ENCODE peak calls at places on chromosomes 7 and 10, in nine cellular contexts. K, J, O, R, U, A, L, Q and G are unnamed samples.
A peak's percentile ranks its signal among the peaks of the same experiment; 100 is the strongest.

GRCh38 chr10:83819609-83820008 is 319.7 kb upstream of the GHITM start:
- DNase-seq in K (no peak), J (no peak), O (no peak), R (no peak), U (no peak), A (no peak), L (no peak), Q (no peak), G (no peak)

GRCh38 chr7:75740846-75741497 is 2.2 kb upstream of the HIP1 start:
- DNase-seq in K (no peak), J (no peak), O (peak; percentile 71), R (no peak), U (peak; percentile 35), A (no peak), L (no peak), Q (no peak), G (no peak)

GRCh38 chr7:132295198-132295597 is 281.1 kb downstream of the PLXNA4 start:
- DNase-seq in K (no peak), J (peak; percentile 61), O (no peak), R (peak; percentile 13), U (no peak), A (no peak), L (no peak), Q (no peak), G (no peak)

GRCh38 chr10:66714741-66715140 is 211.1 kb upstream of the LRRTM3 start:
- DNase-seq in K (no peak), J (peak; percentile 20), O (no peak), R (no peak), U (no peak), A (no peak), L (no peak), Q (no peak), G (no peak)

GRCh38 chr7:28008171-28008570 is 172.4 kb downstream of the JAZF1 start:
- DNase-seq in K (no peak), J (no peak), O (no peak), R (no peak), U (no peak), A (no peak), L (no peak), Q (no peak), G (no peak)

GRCh38 chr7:158460665-158461064 is 127.0 kb downstream of the PTPRN2 start:
- DNase-seq in K (no peak), J (no peak), O (no peak), R (no peak), U (no peak), A (no peak), L (no peak), Q (peak; percentile 13), G (no peak)

GRCh38 chr10:987635-987905 is 664 bp upstream of the GTPBP4 start:
- DNase-seq in K (no peak), J (no peak), O (no peak), R (peak; percentile 23), U (no peak), A (no peak), L (peak; percentile 48), Q (no peak), G (no peak)

GRCh38 chr7:82179311-82179710 is 264.3 kb downstream of the CACNA2D1 start:
- DNase-seq in K (no peak), J (peak; percentile 29), O (no peak), R (no peak), U (no peak), A (no peak), L (no peak), Q (no peak), G (no peak)

DNA sequence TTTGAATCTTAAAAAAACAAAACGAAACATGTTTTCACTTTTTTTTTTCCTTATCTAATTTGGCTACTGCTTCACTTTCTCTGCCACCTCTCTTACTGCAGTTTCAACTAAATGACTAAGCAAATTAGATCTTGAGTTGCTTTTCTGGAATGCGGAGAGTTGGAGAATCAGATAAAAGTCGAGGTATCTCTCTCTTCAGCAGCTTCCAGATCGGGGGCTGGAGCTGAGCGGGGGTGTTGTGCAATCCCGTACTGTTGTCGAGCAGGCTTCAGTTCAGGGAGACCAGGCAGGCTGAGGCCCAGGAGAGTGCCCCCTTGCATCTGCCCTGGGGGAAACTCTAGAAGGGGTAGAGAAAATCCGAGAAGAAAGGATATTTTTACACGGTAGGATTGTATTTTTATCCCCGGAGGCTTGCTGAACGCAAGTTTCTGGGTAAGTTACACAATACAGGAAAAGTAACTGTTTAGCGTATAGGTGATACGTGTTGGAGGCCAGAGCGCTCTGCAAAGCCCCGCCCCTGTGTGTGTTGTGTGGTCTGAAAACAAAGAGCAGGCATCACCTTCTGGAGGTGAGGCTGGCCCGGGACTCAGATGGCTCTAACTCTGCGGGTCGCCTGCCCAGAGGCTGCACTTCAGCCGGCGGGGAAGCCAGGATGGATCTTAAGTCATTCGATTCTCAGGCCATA is 116.6 kb downstream of the KLF6 start:
- DNase-seq in K (peak; percentile 5), J (peak; percentile 91), O (peak; percentile 89), R (peak; percentile 79), U (no peak), A (peak; percentile 66), L (peak; percentile 93), Q (peak; percentile 90), G (peak; percentile 5)
- H3K4me3 ChIP-seq in K (no peak overlapping the region), J (no peak overlapping the region), O (no peak overlapping the region), R (no peak overlapping the region), U (no peak overlapping the region), A (peak overlapping the region; percentile 64), L (no peak overlapping the region), Q (peak overlapping the region; percentile 9), G (no peak overlapping the region)

DNA sequence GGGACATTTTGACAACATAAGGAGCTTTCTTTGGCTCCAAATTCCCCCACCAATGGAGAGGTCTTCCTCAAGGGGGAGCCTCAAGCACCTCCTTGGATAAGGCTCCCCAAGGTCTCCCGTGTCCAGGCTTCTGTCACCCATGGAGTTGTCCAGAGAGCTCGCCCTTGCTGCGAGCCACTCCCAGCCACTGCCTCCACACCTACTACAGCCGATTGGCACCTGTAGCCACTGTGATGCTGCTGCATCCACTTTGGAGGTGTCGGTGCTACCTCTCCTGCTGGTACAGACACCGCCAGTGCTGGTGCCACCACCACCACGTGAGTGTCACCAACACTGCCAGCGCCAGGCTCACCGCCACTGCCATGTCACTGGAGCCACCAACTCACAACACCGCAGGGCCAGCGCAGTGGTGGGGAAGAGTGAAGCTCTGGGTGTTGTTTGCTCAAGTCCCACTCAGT is 22.1 kb upstream of the ENO4 start:
- DNase-seq in K (no peak), J (no peak), O (peak; percentile 57), R (no peak), U (no peak), A (no peak), L (no peak), Q (no peak), G (no peak)
- TF ChIP-seq CTCF in K (peak; percentile 26), J (no peak), O (peak; percentile 60), R (peak; percentile 31), U (no peak), A (no peak), L (no peak), Q (no peak), G (peak; percentile 16)

GRCh38 chr10:29843143-29843542 is 208.4 kb upstream of the SVIL start:
- DNase-seq in K (no peak), J (no peak), O (no peak), R (no peak), U (no peak), A (no peak), L (no peak), Q (no peak), G (no peak)

GRCh38 chr10:29840516-29841276 is 205.9 kb upstream of the SVIL start:
- DNase-seq in K (no peak), J (no peak), O (no peak), R (no peak), U (no peak), A (no peak), L (no peak), Q (no peak), G (no peak)

GRCh38 chr10:29845166-29845565 is 210.4 kb upstream of the SVIL start:
- DNase-seq in K (no peak), J (no peak), O (no peak), R (no peak), U (no peak), A (no peak), L (no peak), Q (no peak), G (no peak)

GRCh38 chr10:29839826-29840515 is 205.2 kb upstream of the SVIL start:
- DNase-seq in K (no peak), J (no peak), O (peak; percentile 66), R (no peak), U (no peak), A (no peak), L (no peak), Q (no peak), G (no peak)

DNA sequence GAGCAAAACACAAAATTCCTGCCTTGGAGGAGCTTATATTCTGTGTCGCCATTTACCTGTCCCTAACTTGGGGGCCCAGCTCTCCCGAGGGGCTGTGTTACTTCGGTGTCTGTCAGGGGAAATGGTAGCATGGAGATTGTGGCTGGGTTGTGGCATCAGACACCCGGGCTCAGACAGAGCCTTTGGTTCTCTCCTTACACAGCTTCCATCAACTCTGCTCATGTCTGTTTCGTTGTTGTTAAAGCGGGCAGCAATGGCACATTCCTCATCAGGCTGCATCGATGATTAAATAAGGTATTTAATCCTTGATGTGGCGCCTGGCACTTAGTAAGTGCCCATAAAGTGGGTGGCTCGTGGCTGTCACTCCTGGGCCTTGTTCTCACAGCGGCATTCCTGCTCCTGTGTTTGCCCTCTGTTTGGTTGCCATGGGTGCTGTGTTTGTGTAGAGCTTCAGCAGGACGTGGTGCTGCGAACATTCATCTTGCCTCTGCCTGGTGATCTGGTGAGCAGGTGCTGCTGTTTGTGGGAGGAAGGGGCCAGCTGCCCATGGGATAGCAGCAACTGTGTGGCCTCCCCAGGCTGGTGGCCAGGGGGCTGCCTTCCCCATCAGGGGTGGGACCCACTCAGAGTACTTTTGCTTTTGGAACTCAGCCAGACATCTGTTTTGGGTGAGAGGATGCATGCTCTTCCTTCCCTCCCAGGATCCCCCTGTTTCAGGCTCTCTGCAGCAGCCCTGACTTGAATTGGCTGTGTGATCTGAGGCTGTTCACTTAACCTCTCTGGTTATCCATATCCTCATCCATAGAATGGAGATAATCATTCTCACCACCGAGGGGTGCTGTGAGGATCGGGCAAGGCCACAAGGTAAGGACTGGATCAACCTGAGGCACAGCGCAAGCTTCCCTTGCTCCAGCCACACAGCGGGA is 207.2 kb upstream of the SVIL start:
- DNase-seq in K (no peak), J (peak; percentile 67), O (peak; percentile 66), R (peak; percentile 41), U (no peak), A (no peak), L (no peak), Q (no peak), G (peak; percentile 63)
- H3K4me3 ChIP-seq in K (no peak overlapping the region), J (no peak overlapping the region), O (no peak overlapping the region), R (no peak overlapping the region), U (no peak overlapping the region), A (no peak overlapping the region), L (no peak overlapping the region), Q (no peak overlapping the region), G (no peak overlapping the region)

GRCh38 chr10:94443549-94443948 is 41.2 kb downstream of the TBC1D12 start:
- DNase-seq in K (no peak), J (no peak), O (no peak), R (no peak), U (no peak), A (no peak), L (no peak), Q (no peak), G (no peak)

GRCh38 chr10:94443052-94443451 is 40.7 kb downstream of the TBC1D12 start:
- DNase-seq in K (no peak), J (no peak), O (no peak), R (no peak), U (no peak), A (no peak), L (no peak), Q (no peak), G (no peak)

GRCh38 chr10:94440096-94440495 is 37.8 kb downstream of the TBC1D12 start:
- DNase-seq in K (no peak), J (no peak), O (no peak), R (no peak), U (no peak), A (no peak), L (no peak), Q (no peak), G (no peak)

GRCh38 chr10:94439275-94439861 is 37.0 kb downstream of the TBC1D12 start:
- DNase-seq in K (no peak), J (peak; percentile 23), O (peak; percentile 56), R (no peak), U (no peak), A (no peak), L (peak; percentile 56), Q (no peak), G (no peak)
- TF ChIP-seq CTCF in K (peak; percentile 23), J (peak; percentile 20), O (no peak), R (peak; percentile 25), U (no peak), A (no peak), L (peak; percentile 34), Q (no peak), G (no peak)